ENCODE peak calls at places on chromosomes 4 and X, in four cellular contexts. One of them, this sample, is unnamed.

GRCh38 chr4:41622816-41623215 is 84.9 kb downstream of the LIMCH1 start:
- DNase-seq in HL-60: no peak
- DNase-seq in K562: no peak
- DNase-seq in GM12878: no peak
- DNase-seq in this sample: no peak

GRCh38 chrX:68416592-68416991 is 16.7 kb downstream of the OPHN1 start:
- DNase-seq in HL-60: no peak
- DNase-seq in GM12878: no peak
- DNase-seq in K562: no peak
- DNase-seq in this sample: no peak

GRCh38 chr4:134935320-134935719 is 733.7 kb upstream of the PABPC4L start:
- DNase-seq in GM12878: no peak
- DNase-seq in K562: peak
- DNase-seq in HL-60: peak
- DNase-seq in this sample: no peak

GRCh38 chrX:63506320-63506719 is 155.2 kb upstream of the SPIN4 start:
- DNase-seq in GM12878: no peak
- DNase-seq in K562: peak
- DNase-seq in HL-60: no peak
- DNase-seq in this sample: no peak

GRCh38 chr4:8560265-8561047 is 19.7 kb upstream of the GPR78 start:
- DNase-seq in K562: no peak
- DNase-seq in HL-60: no peak
- DNase-seq in GM12878: no peak
- DNase-seq in this sample: no peak

GRCh38 chr4:123554819-123555499 is 158.4 kb downstream of the SPRY1 start:
- DNase-seq in GM12878: no peak
- DNase-seq in HL-60: peak
- DNase-seq in K562: no peak
- DNase-seq in this sample: no peak

GRCh38 chrX:18886344-18887161 is 97.4 kb downstream of the PHKA2 start:
- DNase-seq in HL-60: peak
- DNase-seq in GM12878: peak
- DNase-seq in K562: peak
- DNase-seq in this sample: peak

GRCh38 chr4:173524218-173525117 is 5.6 kb downstream of the HAND2 start:
- DNase-seq in GM12878: no peak
- DNase-seq in K562: no peak
- DNase-seq in HL-60: no peak
- DNase-seq in this sample: no peak

GRCh38 chr4:38856524-38857337 is at the start of gene TLR6:
- DNase-seq in K562: peak
- DNase-seq in GM12878: peak
- DNase-seq in HL-60: peak
- DNase-seq in this sample: no peak

GRCh38 chrX:17552251-17552650 is 177.3 kb downstream of the NHS start:
- DNase-seq in GM12878: no peak
- DNase-seq in HL-60: no peak
- DNase-seq in K562: no peak
- DNase-seq in this sample: no peak

GRCh38 chr4:6177587-6178197 is 22.7 kb downstream of the JAKMIP1 start:
- DNase-seq in GM12878: no peak
- DNase-seq in HL-60: no peak
- DNase-seq in K562: peak
- DNase-seq in this sample: no peak

GRCh38 chrX:118221733-118222132 is 105.1 kb upstream of the KLHL13 start:
- DNase-seq in GM12878: no peak
- DNase-seq in K562: no peak
- DNase-seq in HL-60: no peak
- DNase-seq in this sample: no peak

GRCh38 chrX:135520022-135520552 is 373 bp upstream of the INTS6L start:
- DNase-seq in HL-60: no peak
- DNase-seq in GM12878: no peak
- DNase-seq in K562: no peak
- DNase-seq in this sample: no peak

GRCh38 chr4:23070848-23071570 is 378.3 kb downstream of the GBA3 start:
- DNase-seq in K562: no peak
- DNase-seq in HL-60: no peak
- DNase-seq in GM12878: no peak
- DNase-seq in this sample: no peak

DNA sequence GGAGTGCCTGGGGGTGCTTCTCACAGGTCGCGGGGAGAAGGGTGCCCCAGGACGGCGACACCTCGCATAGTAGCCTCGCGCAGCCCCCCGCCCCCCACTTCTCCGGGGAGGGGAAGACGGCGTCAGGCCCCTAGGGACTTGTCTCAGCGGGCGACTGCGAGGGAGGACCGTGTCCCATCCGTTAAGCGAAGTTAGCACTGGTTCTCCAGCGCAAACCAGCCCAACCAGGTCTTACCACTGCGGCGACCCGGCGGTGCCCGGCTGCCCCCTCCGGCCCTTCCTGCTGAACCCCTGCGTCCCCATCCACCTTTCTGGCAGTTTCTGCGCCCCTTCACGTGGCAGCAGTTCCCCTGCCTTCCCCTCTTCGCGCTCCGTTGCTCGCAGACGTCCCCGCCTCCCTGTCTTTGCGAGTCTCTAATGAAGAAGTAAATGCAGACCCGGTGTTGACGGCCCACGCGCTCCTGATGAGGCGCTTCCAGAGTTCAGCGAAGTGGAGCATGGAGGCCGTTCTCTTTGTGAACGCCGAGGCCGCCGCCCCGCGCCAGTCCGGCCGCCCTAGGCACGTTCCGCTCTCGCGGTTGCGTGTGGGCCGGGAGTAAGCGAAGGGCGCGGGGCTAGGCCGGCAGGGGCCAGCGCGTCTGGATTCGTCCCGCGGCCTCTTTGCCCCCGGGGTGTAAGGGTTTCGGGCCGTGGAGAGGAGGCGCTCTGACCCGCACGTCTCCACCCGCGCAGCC is 3.0 kb downstream of the SLIT2 start:
- DNase-seq in HL-60: no peak
- DNase-seq in GM12878: no peak
- DNase-seq in K562: no peak
- DNase-seq in this sample: peak
- TF ChIP-seq SPI1 in HL-60: no peak
- TF ChIP-seq SPI1 in GM12878: no peak
- TF ChIP-seq SPI1 in K562: no peak
- TF ChIP-seq SPI1 in this sample: no peak

GRCh38 chrX:148443216-148443615 is 57.2 kb upstream of the AFF2 start:
- DNase-seq in GM12878: no peak
- DNase-seq in K562: no peak
- DNase-seq in HL-60: no peak
- DNase-seq in this sample: no peak

GRCh38 chrX:148448686-148449085 is 51.7 kb upstream of the AFF2 start:
- DNase-seq in K562: no peak
- DNase-seq in HL-60: no peak
- DNase-seq in GM12878: peak
- DNase-seq in this sample: no peak
- TF ChIP-seq SPI1 in K562: no peak
- TF ChIP-seq SPI1 in HL-60: no peak
- TF ChIP-seq SPI1 in GM12878: no peak
- TF ChIP-seq SPI1 in this sample: no peak

GRCh38 chr4:155879767-155880166 is 13.7 kb upstream of the ASIC5 start:
- DNase-seq in GM12878: no peak
- DNase-seq in HL-60: no peak
- DNase-seq in K562: no peak
- DNase-seq in this sample: no peak

GRCh38 chr4:155885666-155886065 is 17.8 kb upstream of the TDO2 start:
- DNase-seq in GM12878: no peak
- DNase-seq in HL-60: no peak
- DNase-seq in K562: no peak
- DNase-seq in this sample: no peak

GRCh38 chr4:155878611-155879010 is 12.5 kb upstream of the ASIC5 start:
- DNase-seq in K562: no peak
- DNase-seq in GM12878: no peak
- DNase-seq in HL-60: no peak
- DNase-seq in this sample: no peak

GRCh38 chr4:155883895-155884294 is 17.8 kb upstream of the ASIC5 start:
- DNase-seq in K562: no peak
- DNase-seq in GM12878: no peak
- DNase-seq in HL-60: no peak
- DNase-seq in this sample: no peak

GRCh38 chr4:155881555-155881954 is 15.5 kb upstream of the ASIC5 start:
- DNase-seq in HL-60: no peak
- DNase-seq in K562: no peak
- DNase-seq in GM12878: peak
- DNase-seq in this sample: no peak
- TF ChIP-seq SPI1 in HL-60: no peak
- TF ChIP-seq SPI1 in K562: no peak
- TF ChIP-seq SPI1 in GM12878: no peak
- TF ChIP-seq SPI1 in this sample: no peak

GRCh38 chr4:122218762-122219161 is 66.6 kb downstream of the BLTP1 start:
- DNase-seq in GM12878: no peak
- DNase-seq in HL-60: no peak
- DNase-seq in K562: no peak
- DNase-seq in this sample: no peak

DNA sequence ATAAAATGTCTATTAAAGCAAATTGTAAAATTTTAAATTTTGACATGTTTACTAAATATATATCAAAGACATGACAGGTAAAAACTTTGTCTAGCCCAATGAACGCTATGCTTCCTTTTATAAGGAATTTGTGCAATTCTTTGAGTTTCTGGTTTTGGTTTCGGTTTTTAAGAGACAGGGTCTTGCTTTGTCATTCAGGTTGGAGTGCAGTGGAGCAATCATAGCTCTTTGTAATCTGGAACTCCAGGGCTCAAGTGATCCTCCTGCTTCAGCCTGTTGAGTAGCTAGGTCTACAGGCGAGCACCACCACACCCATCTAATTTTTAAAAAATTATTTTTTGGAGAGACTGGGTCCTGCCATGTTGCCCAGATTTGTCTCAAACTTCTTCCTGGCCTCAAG is 60.7 kb downstream of the BLTP1 start:
- DNase-seq in K562: no peak
- DNase-seq in HL-60: no peak
- DNase-seq in GM12878: no peak
- DNase-seq in this sample: no peak
- TF ChIP-seq SPI1 in K562: no peak
- TF ChIP-seq SPI1 in HL-60: no peak
- TF ChIP-seq SPI1 in GM12878: no peak
- TF ChIP-seq SPI1 in this sample: no peak

GRCh38 chrX:4277122-4277521 is 563.7 kb upstream of the PRKX start:
- DNase-seq in HL-60: peak
- DNase-seq in K562: no peak
- DNase-seq in GM12878: no peak
- DNase-seq in this sample: no peak
- TF ChIP-seq SPI1 in HL-60: no peak
- TF ChIP-seq SPI1 in K562: no peak
- TF ChIP-seq SPI1 in GM12878: no peak
- TF ChIP-seq SPI1 in this sample: no peak

GRCh38 chr4:1153567-1154090 is 18.8 kb downstream of the SPON2 start:
- DNase-seq in GM12878: no peak
- DNase-seq in HL-60: no peak
- DNase-seq in K562: no peak
- DNase-seq in this sample: no peak

GRCh38 chr4:1155314-1155713 is 17.1 kb downstream of the SPON2 start:
- DNase-seq in K562: no peak
- DNase-seq in HL-60: no peak
- DNase-seq in GM12878: no peak
- DNase-seq in this sample: no peak

GRCh38 chr4:1152284-1152683 is 20.1 kb downstream of the SPON2 start:
- DNase-seq in GM12878: no peak
- DNase-seq in HL-60: no peak
- DNase-seq in K562: no peak
- DNase-seq in this sample: no peak

GRCh38 chr4:1154523-1155182 is 17.7 kb downstream of the SPON2 start:
- DNase-seq in GM12878: no peak
- DNase-seq in K562: no peak
- DNase-seq in HL-60: no peak
- DNase-seq in this sample: no peak

DNA sequence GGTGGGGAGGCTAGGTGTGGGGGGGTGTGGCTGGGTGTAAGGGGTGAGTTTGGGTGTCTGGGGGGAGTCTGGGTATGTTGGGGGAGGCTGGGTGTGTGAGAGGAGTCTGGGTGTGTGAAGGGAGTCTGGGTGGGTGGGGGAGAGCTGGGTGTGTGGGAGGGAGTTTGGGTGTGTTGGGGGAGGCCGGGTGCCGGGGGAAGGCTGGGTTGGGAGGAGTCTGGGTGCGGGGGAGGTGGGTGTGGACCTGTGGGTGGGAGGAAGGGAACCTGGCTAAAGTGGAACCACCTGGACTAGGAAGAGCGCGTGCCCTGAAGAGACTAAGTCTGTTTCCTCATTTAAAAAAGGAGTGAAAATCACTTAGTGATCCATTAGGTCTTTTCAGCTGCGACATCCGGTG is 18.3 kb downstream of the SPON2 start:
- DNase-seq in HL-60: no peak
- DNase-seq in K562: peak
- DNase-seq in GM12878: no peak
- DNase-seq in this sample: no peak
- TF ChIP-seq SPI1 in HL-60: no peak
- TF ChIP-seq SPI1 in K562: no peak
- TF ChIP-seq SPI1 in GM12878: no peak
- TF ChIP-seq SPI1 in this sample: no peak

GRCh38 chrX:119606508-119607389 is 525 bp upstream of the NKRF start:
- DNase-seq in K562: no peak
- DNase-seq in GM12878: no peak
- DNase-seq in HL-60: no peak
- DNase-seq in this sample: no peak

GRCh38 chrX:119605739-119606507 is at the start of gene NKRF:
- DNase-seq in HL-60: peak
- DNase-seq in K562: peak
- DNase-seq in GM12878: peak
- DNase-seq in this sample: peak

GRCh38 chrX:119604778-119605177 is 1.4 kb downstream of the NKRF start:
- DNase-seq in GM12878: no peak
- DNase-seq in HL-60: no peak
- DNase-seq in K562: no peak
- DNase-seq in this sample: no peak

GRCh38 chrX:119602701-119603255 is 3.4 kb downstream of the NKRF start:
- DNase-seq in GM12878: no peak
- DNase-seq in HL-60: no peak
- DNase-seq in K562: no peak
- DNase-seq in this sample: no peak

DNA sequence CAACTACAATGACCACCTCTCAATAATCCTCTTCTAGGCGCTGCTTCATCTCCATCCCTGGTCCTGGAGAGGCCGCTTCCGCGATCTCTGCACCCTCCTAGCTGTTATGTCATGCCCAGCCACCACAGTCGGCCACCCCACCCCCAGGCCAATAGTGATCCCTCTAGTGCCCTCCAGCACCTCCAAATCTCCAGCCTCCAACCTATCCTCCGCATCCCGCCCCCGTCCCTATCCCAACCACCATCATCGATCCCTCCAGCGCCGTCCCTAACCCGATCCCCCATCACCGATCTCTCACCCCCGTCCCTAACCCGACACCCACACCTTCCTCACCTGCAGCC is 856 bp downstream of the NKRF start:
- DNase-seq in GM12878: no peak
- DNase-seq in HL-60: no peak
- DNase-seq in K562: no peak
- DNase-seq in this sample: no peak
- TF ChIP-seq SPI1 in GM12878: no peak
- TF ChIP-seq SPI1 in HL-60: no peak
- TF ChIP-seq SPI1 in K562: no peak
- TF ChIP-seq SPI1 in this sample: no peak

This sample was measured in GM12891.